ENCODE peak calls at places on chromosomes 3 and 15, in four cellular contexts. T, E, O and I are unnamed samples.

GRCh38 chr3:128701342-128702212 is 24.4 kb upstream of the RAB7A start:
- DNase-seq in O (no peak), T (no peak), E (no peak), I (no peak)

GRCh38 chr3:146165370-146165769 is 4.4 kb upstream of the PLOD2 start:
- DNase-seq in E (no peak), T (no peak), O (no peak), I (no peak)

GRCh38 chr3:107264888-107265287 is 112.4 kb upstream of the CCDC54 start:
- DNase-seq in O (peak; percentile 20), T (no peak), E (no peak), I (no peak)

GRCh38 chr3:138694287-138695007 is 85.9 kb downstream of the FAIM start:
- DNase-seq in T (no peak), O (no peak), E (no peak), I (no peak)

GRCh38 chr3:112745567-112746248 is 101.0 kb downstream of the CD200R1L start:
- DNase-seq in T (no peak), O (no peak), E (no peak), I (no peak)

GRCh38 chr3:62319570-62320243 is 53.6 kb downstream of the FEZF2 start:
- DNase-seq in O (no peak), T (no peak), E (no peak), I (no peak)

GRCh38 chr3:195825857-195826804 is 14.4 kb upstream of the MUC4 start:
- DNase-seq in T (no peak), O (no peak), E (no peak), I (no peak)

GRCh38 chr3:100075163-100075562 is 39.1 kb downstream of the FILIP1L start:
- DNase-seq in T (no peak), O (no peak), E (no peak), I (no peak)

GRCh38 chr3:197006860-197007259 is 22.8 kb downstream of the MELTF start:
- DNase-seq in E (no peak), T (no peak), O (no peak), I (no peak)

GRCh38 chr3:86938706-86939105 is 52.2 kb downstream of the VGLL3 start:
- DNase-seq in E (no peak), T (no peak), O (no peak), I (no peak)

GRCh38 chr3:14363976-14364375 is 38.4 kb upstream of the SLC6A6 start:
- DNase-seq in T (no peak), O (no peak), E (no peak), I (no peak)

GRCh38 chr3:50383750-50384149 is 24.4 kb upstream of the TMEM115 start:
- DNase-seq in E (no peak), O (no peak), T (no peak), I (no peak)
- TF ChIP-seq CTCF in E (no peak), O (no peak), T (no peak), I (no peak)

GRCh38 chr3:25566358-25566920 is 98.3 kb downstream of the TOP2B start:
- DNase-seq in T (no peak), O (no peak), E (no peak), I (no peak)
- TF ChIP-seq CTCF in T (no peak), O (no peak), E (no peak), I (no peak)

GRCh38 chr15:66685638-66686150 is 16.3 kb upstream of the SMAD6 start:
- DNase-seq in O (no peak), T (no peak), E (no peak), I (no peak)
- TF ChIP-seq CTCF in O (peak; percentile 21), T (peak; percentile 75), E (peak; percentile 31), I (no peak)

GRCh38 chr15:29124581-29125381 is 144.8 kb downstream of the NSMCE3 start:
- DNase-seq in O (no peak), T (no peak), E (peak; percentile 19), I (no peak)
- TF ChIP-seq CTCF in O (no peak), T (no peak), E (no peak), I (no peak)

GRCh38 chr3:33883538-33884203 is 85.2 kb downstream of the PDCD6IP start:
- DNase-seq in E (no peak), T (peak; percentile 61), O (no peak), I (peak; percentile 31)

GRCh38 chr3:33886015-33886414 is 87.6 kb downstream of the PDCD6IP start:
- DNase-seq in E (no peak), T (no peak), O (no peak), I (no peak)

GRCh38 chr3:33884701-33885100 is 86.3 kb downstream of the PDCD6IP start:
- DNase-seq in O (no peak), T (no peak), E (no peak), I (no peak)

GRCh38 chr3:33885496-33885895 is 87.1 kb downstream of the PDCD6IP start:
- DNase-seq in O (no peak), E (no peak), T (no peak), I (no peak)

DNA sequence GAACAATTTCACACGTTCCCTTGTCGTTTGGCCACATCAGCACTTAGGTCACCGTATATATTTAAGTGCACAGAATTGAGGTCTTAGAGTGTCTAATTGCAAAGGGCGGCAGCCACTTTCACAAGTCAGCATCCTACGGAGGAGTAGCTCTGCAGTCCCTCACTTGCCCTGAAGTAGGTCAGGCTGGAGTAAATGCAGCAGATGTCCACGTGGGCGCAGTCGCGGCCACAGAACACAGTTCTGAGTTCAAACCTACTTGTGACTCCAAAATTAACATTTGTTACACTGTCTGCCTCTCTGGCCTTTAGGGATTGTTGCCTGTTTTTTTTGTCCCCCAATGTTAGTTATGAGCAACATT is 85.8 kb downstream of the PDCD6IP start:
- DNase-seq in T (no peak), E (no peak), O (no peak), I (no peak)
- TF ChIP-seq CTCF in T (no peak), E (no peak), O (peak; percentile 21), I (no peak)

GRCh38 chr3:102471001-102471400 is 36.2 kb downstream of the ZPLD1 start:
- DNase-seq in O (no peak), E (peak; percentile 27), T (peak; percentile 4), I (no peak)
- TF ChIP-seq CTCF in O (no peak), E (no peak), T (peak; percentile 54), I (no peak)

DNA sequence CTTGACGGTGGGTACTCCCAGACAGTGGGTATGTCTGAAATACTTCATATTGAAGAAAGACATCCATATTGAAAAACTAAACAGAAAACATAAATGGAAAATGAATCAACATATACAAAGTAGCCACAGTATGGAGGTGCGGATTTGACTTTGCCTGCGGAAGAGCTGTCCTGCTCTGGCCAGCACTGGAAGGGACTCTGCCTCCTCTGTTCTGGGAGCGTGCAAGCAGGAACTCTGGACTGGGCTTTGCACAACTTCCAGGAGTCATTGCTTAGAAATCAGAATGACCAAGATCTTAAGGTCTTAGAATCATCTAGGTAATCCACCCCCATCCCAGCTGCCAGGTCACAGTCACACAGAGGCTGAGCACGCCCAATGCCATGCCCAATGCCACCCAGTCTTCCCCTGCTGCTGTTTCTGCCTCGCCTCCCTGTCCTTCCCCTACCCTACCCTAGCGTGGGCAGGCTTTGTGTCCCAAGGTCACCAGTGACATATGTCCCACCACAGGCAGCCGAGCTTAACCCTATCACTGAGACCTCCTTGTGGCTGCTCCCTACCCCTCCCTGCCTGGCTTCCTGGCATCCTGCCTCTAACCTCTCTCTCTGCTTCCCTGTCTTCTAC is 36.3 kb downstream of the CDC25A start:
- DNase-seq in E (no peak), T (no peak), O (peak; percentile 13), I (no peak)
- TF ChIP-seq CTCF in E (no peak), T (peak; percentile 26), O (no peak), I (no peak)

DNA sequence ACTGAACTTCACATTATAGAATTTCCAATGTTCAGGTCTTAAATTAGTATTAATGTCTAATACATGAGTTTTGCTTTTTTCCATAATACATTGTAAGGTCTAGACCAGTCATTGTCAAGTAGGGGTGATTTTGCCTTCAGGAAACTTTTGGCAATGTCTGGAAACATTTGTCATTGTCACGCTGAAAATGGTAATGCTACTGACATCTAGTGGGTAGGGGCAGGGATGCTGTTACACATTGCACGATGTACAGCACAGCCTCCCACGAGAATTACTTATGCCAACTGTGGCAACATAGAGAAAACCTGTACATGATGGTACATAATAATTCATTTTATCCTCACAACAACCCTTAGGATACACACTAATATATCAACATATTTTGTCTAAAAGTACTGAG is 384.1 kb downstream of the CADM2 start:
- DNase-seq in O (no peak), E (no peak), T (peak; percentile 2), I (no peak)
- TF ChIP-seq CTCF in O (peak; percentile 40), E (peak; percentile 38), T (peak; percentile 60), I (peak; percentile 30)